ENCODE peak calls at places on chromosomes 7 and 10, in nine cellular contexts. T is GM04504; E is naive thymus-derived CD8-positive, alpha-beta T cell; B is aorta; R is NCI-H446 treated with DMSO at 0.1 percent for 48 hours; M is GM12865; W is Calu3; V is stimulated activated CD8-positive, alpha-beta memory T cell treated with anti-CD3 and anti-CD28 coated beads, Interleukin-4, amount 100 ng/mL, for 24 hours; F is ELF-1. U is an unnamed sample.

GRCh38 chr7:151754142-151754590 is 122.7 kb downstream of the PRKAG2 start:
- DNase-seq in T (peak; percentile 96), E (no peak), B (peak; percentile 96), R (peak; percentile 61), M (peak; percentile 46), W (peak; percentile 92), V (no peak), F (peak; percentile 97), U (no peak)

GRCh38 chr7:142153400-142153799 is 41.9 kb downstream of the MGAM2 start:
- DNase-seq in T (no peak), E (no peak), B (no peak), R (no peak), M (peak; percentile 30), W (peak; percentile 10), V (no peak), F (no peak), U (no peak)

GRCh38 chr7:44633254-44634186 is 27.1 kb downstream of the OGDH start:
- DNase-seq in T (peak; percentile 97), E (peak; percentile 26), B (peak; percentile 84), R (peak; percentile 55), M (peak; percentile 93), W (peak; percentile 75), V (peak; percentile 50), F (no peak), U (peak; percentile 49)

GRCh38 chr7:43462836-43463235 is 120.1 kb upstream of the STK17A start:
- DNase-seq in T (no peak), E (no peak), B (no peak), R (no peak), M (no peak), W (no peak), V (no peak), F (no peak), U (no peak)

GRCh38 chr7:38189256-38189938 is 11.4 kb downstream of the STARD3NL start:
- DNase-seq in T (no peak), E (no peak), B (no peak), R (peak; percentile 37), M (no peak), W (no peak), V (no peak), F (no peak), U (no peak)

GRCh38 chr7:148151778-148152177 is 438.8 kb upstream of the C7orf33 start:
- DNase-seq in T (no peak), E (no peak), B (no peak), R (no peak), M (peak; percentile 3), W (no peak), V (no peak), F (no peak), U (no peak)

GRCh38 chr7:116216956-116217570 is 6.7 kb downstream of the TES start:
- DNase-seq in T (no peak), E (no peak), B (no peak), R (no peak), M (no peak), W (no peak), V (no peak), F (no peak), U (no peak)

GRCh38 chr7:27586825-27587224 is 75.9 kb downstream of the HIBADH start:
- DNase-seq in T (no peak), E (no peak), B (no peak), R (peak; percentile 62), M (peak; percentile 63), W (no peak), V (no peak), F (peak; percentile 12), U (no peak)

GRCh38 chr10:50809596-50809995 is 69.9 kb downstream of the ASAH2B start:
- DNase-seq in T (peak; percentile 21), E (no peak), B (no peak), R (no peak), M (no peak), W (no peak), V (no peak), F (no peak), U (no peak)

GRCh38 chr7:70539196-70539595 is 592.7 kb upstream of the GALNT17 start:
- DNase-seq in T (no peak), E (no peak), B (no peak), R (no peak), M (no peak), W (no peak), V (no peak), F (no peak), U (no peak)

GRCh38 chr7:39565538-39565937 is 666 bp upstream of the YAE1 start:
- DNase-seq in T (no peak), E (no peak), B (no peak), R (no peak), M (no peak), W (no peak), V (no peak), F (no peak), U (no peak)

GRCh38 chr10:131749767-131750142 is 151.1 kb upstream of the PPP2R2D start:
- DNase-seq in T (no peak), E (no peak), B (peak; percentile 46), R (no peak), M (no peak), W (no peak), V (no peak), F (no peak), U (no peak)

GRCh38 chr10:132305654-132306340 is 2.0 kb downstream of the STK32C start:
- DNase-seq in T (no peak), E (no peak), B (peak; percentile 59), R (no peak), M (no peak), W (no peak), V (no peak), F (no peak), U (no peak)

GRCh38 chr10:68135922-68136718 is 26.8 kb downstream of the MYPN start:
- DNase-seq in T (peak; percentile 93), E (no peak), B (no peak), R (peak; percentile 57), M (no peak), W (peak; percentile 52), V (no peak), F (no peak), U (no peak)

GRCh38 chr7:107123392-107123791 is 45.4 kb upstream of the HBP1 start:
- DNase-seq in T (no peak), E (no peak), B (no peak), R (no peak), M (no peak), W (no peak), V (no peak), F (no peak), U (no peak)

GRCh38 chr7:47502240-47502877 is 79.6 kb downstream of the TNS3 start:
- DNase-seq in T (no peak), E (no peak), B (peak; percentile 72), R (no peak), M (no peak), W (no peak), V (no peak), F (peak; percentile 65), U (no peak)

GRCh38 chr7:80150621-80151273 is 16.1 kb downstream of the GNAI1 start:
- DNase-seq in T (no peak), E (no peak), B (no peak), R (no peak), M (no peak), W (no peak), V (no peak), F (no peak), U (no peak)

GRCh38 chr7:159195926-159196325 is 51.3 kb upstream of the VIPR2 start:
- DNase-seq in T (no peak), E (peak; percentile 18), B (no peak), R (no peak), M (no peak), W (no peak), V (no peak), F (no peak), U (no peak)

GRCh38 chr7:112370436-112370835 is 79.8 kb upstream of the IFRD1 start:
- DNase-seq in T (no peak), E (no peak), B (no peak), R (no peak), M (no peak), W (no peak), V (no peak), F (no peak), U (no peak)

GRCh38 chr10:74585231-74586087 is 240.9 kb upstream of the KAT6B start:
- DNase-seq in T (no peak), E (peak; percentile 70), B (no peak), R (peak; percentile 34), M (peak; percentile 91), W (no peak), V (peak; percentile 7), F (peak; percentile 26), U (peak; percentile 68)

GRCh38 chr10:68231916-68232315 is at the start of gene ATOH7:
- DNase-seq in T (no peak), E (no peak), B (no peak), R (no peak), M (no peak), W (no peak), V (no peak), F (peak; percentile 58), U (no peak)

GRCh38 chr7:46832136-46832535 is 749.8 kb downstream of the TNS3 start:
- DNase-seq in T (no peak), E (no peak), B (no peak), R (no peak), M (no peak), W (no peak), V (no peak), F (no peak), U (no peak)

U was measured in naive thymus-derived CD4-positive, alpha-beta T cell.